ENCODE peak calls at places on chromosomes 3 and 15, in eight cellular contexts. One of them, this sample, is unnamed.

GRCh38 chr15:71538181-71538580 is 272.2 kb upstream of the NR2E3 start:
- DNase-seq in GM10248: no peak
- DNase-seq in stomach: no peak
- DNase-seq in WERI-Rb-1: no peak
- DNase-seq in BE2C: no peak
- DNase-seq in activated B cell treated with CpG ODN at 0.5 μM for 24 hours: no peak
- DNase-seq in fibroblast of lung: peak
- DNase-seq in coronary artery: no peak
- DNase-seq in this sample: peak

GRCh38 chr3:143218176-143218575 is 98.6 kb downstream of the CHST2 start:
- DNase-seq in GM10248: no peak
- DNase-seq in stomach: no peak
- DNase-seq in WERI-Rb-1: no peak
- DNase-seq in BE2C: no peak
- DNase-seq in activated B cell treated with CpG ODN at 0.5 μM for 24 hours: no peak
- DNase-seq in fibroblast of lung: no peak
- DNase-seq in coronary artery: no peak
- DNase-seq in this sample: no peak

GRCh38 chr3:169998668-169999131 is 32.1 kb downstream of the SEC62 start:
- DNase-seq in GM10248: no peak
- DNase-seq in stomach: no peak
- DNase-seq in WERI-Rb-1: no peak
- DNase-seq in BE2C: no peak
- DNase-seq in activated B cell treated with CpG ODN at 0.5 μM for 24 hours: no peak
- DNase-seq in fibroblast of lung: peak
- DNase-seq in coronary artery: no peak
- DNase-seq in this sample: peak

GRCh38 chr15:62739082-62739481 is 303.5 kb upstream of the TPM1 start:
- DNase-seq in GM10248: no peak
- DNase-seq in stomach: no peak
- DNase-seq in WERI-Rb-1: no peak
- DNase-seq in BE2C: no peak
- DNase-seq in activated B cell treated with CpG ODN at 0.5 μM for 24 hours: no peak
- DNase-seq in fibroblast of lung: peak
- DNase-seq in coronary artery: no peak
- DNase-seq in this sample: peak

GRCh38 chr3:11254876-11255275 is 17.3 kb upstream of the ATG7 start:
- DNase-seq in GM10248: no peak
- DNase-seq in stomach: no peak
- DNase-seq in WERI-Rb-1: no peak
- DNase-seq in BE2C: no peak
- DNase-seq in activated B cell treated with CpG ODN at 0.5 μM for 24 hours: no peak
- DNase-seq in fibroblast of lung: no peak
- DNase-seq in coronary artery: no peak
- DNase-seq in this sample: no peak

GRCh38 chr15:68630836-68631235 is 52.0 kb downstream of the CORO2B start:
- DNase-seq in GM10248: no peak
- DNase-seq in stomach: no peak
- DNase-seq in WERI-Rb-1: no peak
- DNase-seq in BE2C: no peak
- DNase-seq in activated B cell treated with CpG ODN at 0.5 μM for 24 hours: no peak
- DNase-seq in fibroblast of lung: no peak
- DNase-seq in coronary artery: no peak
- DNase-seq in this sample: no peak

GRCh38 chr3:18079739-18080138 is 337.3 kb upstream of the TBC1D5 start:
- DNase-seq in GM10248: no peak
- DNase-seq in stomach: no peak
- DNase-seq in WERI-Rb-1: no peak
- DNase-seq in BE2C: no peak
- DNase-seq in activated B cell treated with CpG ODN at 0.5 μM for 24 hours: no peak
- DNase-seq in fibroblast of lung: no peak
- DNase-seq in coronary artery: no peak
- DNase-seq in this sample: peak

GRCh38 chr3:174153875-174154274 is 705.3 kb upstream of the NAALADL2 start:
- DNase-seq in GM10248: no peak
- DNase-seq in stomach: no peak
- DNase-seq in WERI-Rb-1: no peak
- DNase-seq in BE2C: no peak
- DNase-seq in activated B cell treated with CpG ODN at 0.5 μM for 24 hours: no peak
- DNase-seq in fibroblast of lung: peak
- DNase-seq in coronary artery: no peak
- DNase-seq in this sample: peak

DNA sequence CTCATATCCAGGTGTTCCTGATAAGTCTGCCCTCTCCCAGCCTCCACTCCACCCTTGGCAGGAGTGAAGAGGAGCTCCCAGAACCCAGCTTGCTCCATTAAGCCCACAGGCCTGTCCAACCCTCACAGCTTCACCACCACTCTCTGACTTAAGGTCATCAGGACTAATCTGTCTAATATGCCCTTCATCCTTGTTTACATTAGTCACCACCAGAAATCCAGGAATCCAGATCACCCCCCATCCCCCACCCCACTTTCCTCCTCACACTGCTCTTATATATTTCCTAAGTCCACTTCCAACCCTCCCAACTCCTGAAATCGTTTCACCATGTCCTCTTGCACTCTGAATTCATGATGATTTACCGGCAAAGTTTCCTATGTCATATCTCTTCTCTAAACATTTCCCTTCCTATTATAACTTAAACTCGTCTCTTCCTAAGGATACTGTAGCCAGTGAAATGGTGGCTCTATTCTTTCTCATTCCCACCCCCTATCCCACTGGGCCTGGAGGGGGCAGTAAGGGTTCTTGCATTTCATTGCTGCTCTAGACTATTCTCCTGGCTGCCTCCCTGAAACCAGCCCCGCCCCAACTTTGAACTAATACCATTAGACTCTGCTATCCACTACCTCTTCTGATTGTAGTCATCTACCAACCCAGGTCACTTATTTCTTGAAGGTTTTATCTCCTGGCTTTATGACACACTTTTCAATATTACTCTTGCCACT is 43.4 kb downstream of the PPP2R3A start:
- DNase-seq in GM10248: no peak
- DNase-seq in stomach: no peak
- DNase-seq in WERI-Rb-1: peak
- DNase-seq in BE2C: no peak
- DNase-seq in activated B cell treated with CpG ODN at 0.5 μM for 24 hours: no peak
- DNase-seq in fibroblast of lung: peak
- DNase-seq in coronary artery: no peak
- DNase-seq in this sample: peak
- TF ChIP-seq CTCF in GM10248: no peak
- TF ChIP-seq CTCF in stomach: no peak
- TF ChIP-seq CTCF in WERI-Rb-1: no peak
- TF ChIP-seq CTCF in BE2C: no peak
- TF ChIP-seq CTCF in activated B cell treated with CpG ODN at 0.5 μM for 24 hours: no peak
- TF ChIP-seq CTCF in fibroblast of lung: peak
- TF ChIP-seq CTCF in coronary artery: no peak
- TF ChIP-seq CTCF in this sample: no peak

GRCh38 chr3:125136515-125136914 is 76.0 kb downstream of the SLC12A8 start:
- DNase-seq in GM10248: peak
- DNase-seq in stomach: no peak
- DNase-seq in WERI-Rb-1: no peak
- DNase-seq in BE2C: no peak
- DNase-seq in activated B cell treated with CpG ODN at 0.5 μM for 24 hours: no peak
- DNase-seq in fibroblast of lung: no peak
- DNase-seq in coronary artery: no peak
- DNase-seq in this sample: no peak

GRCh38 chr3:125134952-125135351 is 77.6 kb downstream of the SLC12A8 start:
- DNase-seq in GM10248: no peak
- DNase-seq in stomach: no peak
- DNase-seq in WERI-Rb-1: no peak
- DNase-seq in BE2C: no peak
- DNase-seq in activated B cell treated with CpG ODN at 0.5 μM for 24 hours: no peak
- DNase-seq in fibroblast of lung: no peak
- DNase-seq in coronary artery: no peak
- DNase-seq in this sample: no peak

GRCh38 chr3:125136966-125137365 is 75.6 kb downstream of the SLC12A8 start:
- DNase-seq in GM10248: no peak
- DNase-seq in stomach: no peak
- DNase-seq in WERI-Rb-1: no peak
- DNase-seq in BE2C: no peak
- DNase-seq in activated B cell treated with CpG ODN at 0.5 μM for 24 hours: no peak
- DNase-seq in fibroblast of lung: no peak
- DNase-seq in coronary artery: no peak
- DNase-seq in this sample: no peak

GRCh38 chr3:125139386-125139785 is 73.2 kb downstream of the SLC12A8 start:
- DNase-seq in GM10248: no peak
- DNase-seq in stomach: no peak
- DNase-seq in WERI-Rb-1: no peak
- DNase-seq in BE2C: no peak
- DNase-seq in activated B cell treated with CpG ODN at 0.5 μM for 24 hours: no peak
- DNase-seq in fibroblast of lung: no peak
- DNase-seq in coronary artery: peak
- DNase-seq in this sample: no peak

DNA sequence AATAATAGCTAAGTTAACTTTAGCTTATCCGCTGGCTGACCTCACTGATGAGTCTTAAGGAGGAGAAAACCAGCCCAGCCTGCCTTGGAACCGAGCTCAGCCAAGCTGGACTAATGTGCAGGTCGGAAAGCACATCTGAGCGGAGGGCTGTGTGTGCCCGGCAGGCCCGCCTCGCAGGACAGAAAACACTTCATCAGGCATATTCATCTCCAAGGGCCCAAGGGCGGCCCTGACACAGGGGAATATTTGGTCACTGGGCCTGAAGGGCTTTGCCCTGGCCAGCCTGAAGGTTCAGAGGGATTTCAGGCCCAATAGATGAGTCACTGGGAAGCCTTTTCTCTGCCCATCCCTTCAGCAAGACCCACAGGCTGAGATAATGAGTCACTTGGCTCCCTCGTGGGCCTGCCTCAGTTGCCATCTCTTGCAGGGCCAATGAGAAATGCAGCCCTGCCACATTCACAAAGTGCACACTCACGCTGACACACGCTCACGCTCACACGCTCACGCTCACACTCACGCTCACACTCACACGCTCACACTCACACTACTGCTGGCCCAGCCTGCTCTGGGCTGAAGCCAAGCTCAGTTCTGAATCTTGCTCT is 75.0 kb downstream of the SLC12A8 start:
- DNase-seq in GM10248: no peak
- DNase-seq in stomach: no peak
- DNase-seq in WERI-Rb-1: no peak
- DNase-seq in BE2C: no peak
- DNase-seq in activated B cell treated with CpG ODN at 0.5 μM for 24 hours: no peak
- DNase-seq in fibroblast of lung: peak
- DNase-seq in coronary artery: peak
- DNase-seq in this sample: peak
- TF ChIP-seq CTCF in GM10248: no peak
- TF ChIP-seq CTCF in stomach: no peak
- TF ChIP-seq CTCF in WERI-Rb-1: no peak
- TF ChIP-seq CTCF in BE2C: no peak
- TF ChIP-seq CTCF in activated B cell treated with CpG ODN at 0.5 μM for 24 hours: no peak
- TF ChIP-seq CTCF in fibroblast of lung: no peak
- TF ChIP-seq CTCF in coronary artery: no peak
- TF ChIP-seq CTCF in this sample: no peak

GRCh38 chr15:72680931-72681330 is 5.1 kb downstream of the HIGD2B start:
- DNase-seq in GM10248: no peak
- DNase-seq in stomach: no peak
- DNase-seq in WERI-Rb-1: no peak
- DNase-seq in BE2C: no peak
- DNase-seq in activated B cell treated with CpG ODN at 0.5 μM for 24 hours: no peak
- DNase-seq in fibroblast of lung: no peak
- DNase-seq in coronary artery: no peak
- DNase-seq in this sample: no peak

GRCh38 chr15:72685925-72686794 is at the start of the genes BBS4 and HIGD2B:
- DNase-seq in GM10248: peak
- DNase-seq in stomach: peak
- DNase-seq in WERI-Rb-1: peak
- DNase-seq in BE2C: peak
- DNase-seq in activated B cell treated with CpG ODN at 0.5 μM for 24 hours: peak
- DNase-seq in fibroblast of lung: peak
- DNase-seq in coronary artery: peak
- DNase-seq in this sample: peak

GRCh38 chr15:72682772-72683171 is 3.2 kb downstream of the HIGD2B start:
- DNase-seq in GM10248: no peak
- DNase-seq in stomach: no peak
- DNase-seq in WERI-Rb-1: peak
- DNase-seq in BE2C: no peak
- DNase-seq in activated B cell treated with CpG ODN at 0.5 μM for 24 hours: no peak
- DNase-seq in fibroblast of lung: no peak
- DNase-seq in coronary artery: no peak
- DNase-seq in this sample: no peak

GRCh38 chr15:72688697-72689096 is 2.7 kb downstream of the BBS4 start:
- DNase-seq in GM10248: no peak
- DNase-seq in stomach: no peak
- DNase-seq in WERI-Rb-1: no peak
- DNase-seq in BE2C: no peak
- DNase-seq in activated B cell treated with CpG ODN at 0.5 μM for 24 hours: no peak
- DNase-seq in fibroblast of lung: no peak
- DNase-seq in coronary artery: no peak
- DNase-seq in this sample: no peak

DNA sequence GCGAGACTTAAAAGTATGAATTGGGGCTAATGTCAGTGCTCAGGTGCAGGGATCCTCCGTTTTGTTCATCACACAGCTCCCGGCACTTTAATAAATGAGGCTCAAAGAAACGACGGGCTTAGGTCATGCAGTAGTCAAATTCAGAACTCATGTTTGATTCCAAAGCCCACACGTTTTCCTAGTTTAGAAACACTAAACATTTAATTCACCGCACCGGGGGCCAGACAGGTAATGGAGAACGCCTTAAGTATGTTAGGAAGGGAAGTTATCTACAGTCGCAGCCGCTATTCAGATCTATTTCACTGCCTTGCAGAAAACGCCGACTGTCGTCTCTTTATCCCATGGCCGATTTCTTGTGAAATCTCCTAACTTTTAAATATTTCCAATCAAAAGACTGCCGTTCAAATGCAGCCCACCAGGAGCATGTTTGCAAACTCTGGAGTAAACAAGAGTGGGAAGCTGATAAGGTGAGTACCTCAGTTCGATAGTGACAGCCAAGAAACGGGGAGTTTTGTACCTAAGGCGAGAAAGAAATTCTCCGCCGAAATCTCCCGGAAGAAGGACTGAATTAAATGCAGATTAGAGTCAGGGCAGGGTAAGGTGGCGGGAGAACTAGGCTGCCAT is 569 bp downstream of the HIGD2B start:
- DNase-seq in GM10248: no peak
- DNase-seq in stomach: no peak
- DNase-seq in WERI-Rb-1: no peak
- DNase-seq in BE2C: no peak
- DNase-seq in activated B cell treated with CpG ODN at 0.5 μM for 24 hours: no peak
- DNase-seq in fibroblast of lung: peak
- DNase-seq in coronary artery: no peak
- DNase-seq in this sample: no peak
- TF ChIP-seq CTCF in GM10248: no peak
- TF ChIP-seq CTCF in stomach: no peak
- TF ChIP-seq CTCF in WERI-Rb-1: no peak
- TF ChIP-seq CTCF in BE2C: no peak
- TF ChIP-seq CTCF in activated B cell treated with CpG ODN at 0.5 μM for 24 hours: no peak
- TF ChIP-seq CTCF in fibroblast of lung: no peak
- TF ChIP-seq CTCF in coronary artery: no peak
- TF ChIP-seq CTCF in this sample: no peak

DNA sequence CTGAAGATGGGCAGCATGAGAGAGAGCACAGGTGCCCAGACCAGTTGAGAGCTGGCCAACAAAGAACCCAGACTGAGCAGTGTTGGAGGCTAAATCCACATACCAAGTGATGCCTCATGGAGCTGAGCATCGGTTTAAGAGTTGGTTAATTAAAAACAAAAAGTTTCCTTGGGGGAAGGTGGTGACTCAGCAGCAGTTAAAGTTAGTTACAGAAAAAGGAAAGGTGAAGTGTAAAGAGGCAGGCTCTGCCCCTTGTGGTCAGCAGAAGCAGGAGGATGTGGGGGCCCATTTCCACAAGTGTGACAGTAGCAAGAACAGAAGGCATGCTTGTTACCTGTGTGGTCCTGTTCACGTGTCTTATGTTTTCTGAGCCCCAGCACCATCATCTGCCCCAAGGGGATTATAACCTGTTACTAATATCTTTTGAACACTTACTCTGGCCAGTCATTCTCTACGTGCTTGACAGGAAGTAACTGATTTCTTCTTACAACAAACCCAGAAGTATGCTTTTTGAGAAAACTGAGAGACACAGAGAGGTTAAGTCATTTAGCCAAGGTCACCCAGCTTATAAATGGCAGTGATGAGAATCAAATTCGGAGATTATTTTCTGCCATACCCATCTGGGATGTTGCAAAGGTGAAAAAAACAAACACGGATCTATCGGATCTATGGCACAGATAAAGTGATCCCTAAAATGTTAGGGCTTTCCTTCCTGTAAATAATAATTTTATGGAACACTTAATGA is 91.0 kb downstream of the EPHB1 start:
- DNase-seq in GM10248: peak
- DNase-seq in stomach: no peak
- DNase-seq in WERI-Rb-1: no peak
- DNase-seq in BE2C: no peak
- DNase-seq in activated B cell treated with CpG ODN at 0.5 μM for 24 hours: no peak
- DNase-seq in fibroblast of lung: no peak
- DNase-seq in coronary artery: no peak
- DNase-seq in this sample: peak
- TF ChIP-seq CTCF in GM10248: peak
- TF ChIP-seq CTCF in stomach: no peak
- TF ChIP-seq CTCF in WERI-Rb-1: peak
- TF ChIP-seq CTCF in BE2C: peak
- TF ChIP-seq CTCF in activated B cell treated with CpG ODN at 0.5 μM for 24 hours: no peak
- TF ChIP-seq CTCF in fibroblast of lung: no peak
- TF ChIP-seq CTCF in coronary artery: no peak
- TF ChIP-seq CTCF in this sample: peak